ENCODE peak calls at places on chromosomes 7 and 10, in five cellular contexts. One of them, this sample, is unnamed.

GRCh38 chr10:62763155-62763554 is 41.4 kb upstream of the ADO start:
- DNase-seq in mammary epithelial cell: no peak
- DNase-seq in ovary: no peak
- DNase-seq in sigmoid colon: no peak
- DNase-seq in bronchial epithelial cell: no peak
- DNase-seq in this sample: no peak

GRCh38 chr7:156096806-156097538 is 284.7 kb upstream of the SHH start:
- DNase-seq in mammary epithelial cell: no peak
- DNase-seq in ovary: no peak
- DNase-seq in sigmoid colon: no peak
- DNase-seq in bronchial epithelial cell: no peak
- DNase-seq in this sample: peak; percentile 49

GRCh38 chr7:102473271-102473991 is 5.3 kb downstream of the POLR2J start:
- DNase-seq in mammary epithelial cell: no peak
- DNase-seq in ovary: peak; percentile 21
- DNase-seq in sigmoid colon: peak; percentile 62
- DNase-seq in bronchial epithelial cell: no peak
- DNase-seq in this sample: no peak

GRCh38 chr7:69708857-69709256 is 110.6 kb downstream of the AUTS2 start:
- DNase-seq in mammary epithelial cell: no peak
- DNase-seq in ovary: no peak
- DNase-seq in sigmoid colon: no peak
- DNase-seq in bronchial epithelial cell: no peak
- DNase-seq in this sample: no peak

GRCh38 chr7:107180378-107180777 is 11.6 kb downstream of the HBP1 start:
- DNase-seq in mammary epithelial cell: peak; percentile 84
- DNase-seq in ovary: peak; percentile 44
- DNase-seq in sigmoid colon: no peak
- DNase-seq in bronchial epithelial cell: peak; percentile 75
- DNase-seq in this sample: peak; percentile 95

GRCh38 chr7:21912305-21912704 is 33.4 kb downstream of the CDCA7L start:
- DNase-seq in mammary epithelial cell: no peak
- DNase-seq in ovary: no peak
- DNase-seq in sigmoid colon: no peak
- DNase-seq in bronchial epithelial cell: no peak
- DNase-seq in this sample: no peak

GRCh38 chr7:17130281-17131059 is 168.0 kb upstream of the AHR start:
- DNase-seq in mammary epithelial cell: no peak
- DNase-seq in ovary: no peak
- DNase-seq in sigmoid colon: no peak
- DNase-seq in bronchial epithelial cell: peak; percentile 82
- DNase-seq in this sample: no peak

GRCh38 chr10:72272689-72273409 is 875 bp upstream of the DDIT4 start:
- DNase-seq in mammary epithelial cell: peak; percentile 91
- DNase-seq in ovary: peak; percentile 94
- DNase-seq in sigmoid colon: peak; percentile 98
- DNase-seq in bronchial epithelial cell: peak; percentile 73
- DNase-seq in this sample: peak; percentile 83

GRCh38 chr7:127391591-127392181 is 822 bp downstream of the ZNF800 start:
- DNase-seq in mammary epithelial cell: peak; percentile 46
- DNase-seq in ovary: peak; percentile 23
- DNase-seq in sigmoid colon: no peak
- DNase-seq in bronchial epithelial cell: no peak
- DNase-seq in this sample: peak; percentile 57

GRCh38 chr10:2839081-2839725 is 228.1 kb upstream of the PFKP start:
- DNase-seq in mammary epithelial cell: peak; percentile 2
- DNase-seq in ovary: no peak
- DNase-seq in sigmoid colon: no peak
- DNase-seq in bronchial epithelial cell: no peak
- DNase-seq in this sample: peak; percentile 57

GRCh38 chr10:131314148-131314547 is 2.6 kb upstream of the TCERG1L start:
- DNase-seq in mammary epithelial cell: no peak
- DNase-seq in ovary: no peak
- DNase-seq in sigmoid colon: no peak
- DNase-seq in bronchial epithelial cell: no peak
- DNase-seq in this sample: no peak

GRCh38 chr10:100565206-100565985 is 29.7 kb downstream of the HIF1AN start:
- DNase-seq in mammary epithelial cell: no peak
- DNase-seq in ovary: no peak
- DNase-seq in sigmoid colon: no peak
- DNase-seq in bronchial epithelial cell: no peak
- DNase-seq in this sample: no peak

GRCh38 chr7:121545418-121545817 is 149.3 kb upstream of the FAM3C start:
- DNase-seq in mammary epithelial cell: peak; percentile 61
- DNase-seq in ovary: no peak
- DNase-seq in sigmoid colon: no peak
- DNase-seq in bronchial epithelial cell: peak; percentile 53
- DNase-seq in this sample: no peak

GRCh38 chr7:28572321-28573058 is 160.2 kb downstream of the CREB5 start:
- DNase-seq in mammary epithelial cell: no peak
- DNase-seq in ovary: no peak
- DNase-seq in sigmoid colon: no peak
- DNase-seq in bronchial epithelial cell: no peak
- DNase-seq in this sample: no peak

GRCh38 chr7:117669818-117670217 is 190.0 kb downstream of the CFTR start:
- DNase-seq in mammary epithelial cell: no peak
- DNase-seq in ovary: no peak
- DNase-seq in sigmoid colon: no peak
- DNase-seq in bronchial epithelial cell: no peak
- DNase-seq in this sample: no peak
- TF ChIP-seq CTCF in mammary epithelial cell: no peak
- TF ChIP-seq CTCF in ovary: no peak
- TF ChIP-seq CTCF in sigmoid colon: no peak
- TF ChIP-seq CTCF in bronchial epithelial cell: no peak
- TF ChIP-seq CTCF in this sample: no peak

GRCh38 chr10:30002438-30003266 is 56.7 kb downstream of the JCAD start:
- DNase-seq in mammary epithelial cell: peak; percentile 67
- DNase-seq in ovary: peak; percentile 73
- DNase-seq in sigmoid colon: peak; percentile 91
- DNase-seq in bronchial epithelial cell: peak; percentile 69
- DNase-seq in this sample: peak; percentile 80
- TF ChIP-seq CTCF in mammary epithelial cell: peak; percentile 91
- TF ChIP-seq CTCF in ovary: peak; percentile 38
- TF ChIP-seq CTCF in sigmoid colon: peak; percentile 67
- TF ChIP-seq CTCF in bronchial epithelial cell: peak; percentile 99
- TF ChIP-seq CTCF in this sample: peak; percentile 86

GRCh38 chr10:5362873-5363272 is 1.9 kb upstream of the UCN3 start:
- DNase-seq in mammary epithelial cell: no peak
- DNase-seq in ovary: no peak
- DNase-seq in sigmoid colon: no peak
- DNase-seq in bronchial epithelial cell: no peak
- DNase-seq in this sample: no peak
- TF ChIP-seq CTCF in mammary epithelial cell: no peak
- TF ChIP-seq CTCF in ovary: no peak
- TF ChIP-seq CTCF in sigmoid colon: no peak
- TF ChIP-seq CTCF in bronchial epithelial cell: no peak
- TF ChIP-seq CTCF in this sample: no peak

GRCh38 chr7:52592698-52593097 is 442.7 kb upstream of the POM121L12 start:
- DNase-seq in mammary epithelial cell: no peak
- DNase-seq in ovary: no peak
- DNase-seq in sigmoid colon: no peak
- DNase-seq in bronchial epithelial cell: no peak
- DNase-seq in this sample: no peak
- TF ChIP-seq CTCF in mammary epithelial cell: no peak
- TF ChIP-seq CTCF in ovary: no peak
- TF ChIP-seq CTCF in sigmoid colon: no peak
- TF ChIP-seq CTCF in bronchial epithelial cell: no peak
- TF ChIP-seq CTCF in this sample: no peak

GRCh38 chr7:111929258-111929657 is 276.9 kb downstream of the DOCK4 start:
- DNase-seq in mammary epithelial cell: no peak
- DNase-seq in ovary: no peak
- DNase-seq in sigmoid colon: no peak
- DNase-seq in bronchial epithelial cell: no peak
- DNase-seq in this sample: no peak
- TF ChIP-seq CTCF in mammary epithelial cell: no peak
- TF ChIP-seq CTCF in ovary: no peak
- TF ChIP-seq CTCF in sigmoid colon: no peak
- TF ChIP-seq CTCF in bronchial epithelial cell: no peak
- TF ChIP-seq CTCF in this sample: no peak

GRCh38 chr7:43634384-43634783 is 51.5 kb downstream of the STK17A start:
- DNase-seq in mammary epithelial cell: no peak
- DNase-seq in ovary: no peak
- DNase-seq in sigmoid colon: no peak
- DNase-seq in bronchial epithelial cell: no peak
- DNase-seq in this sample: no peak
- TF ChIP-seq CTCF in mammary epithelial cell: no peak
- TF ChIP-seq CTCF in ovary: no peak
- TF ChIP-seq CTCF in sigmoid colon: no peak
- TF ChIP-seq CTCF in bronchial epithelial cell: no peak
- TF ChIP-seq CTCF in this sample: no peak

GRCh38 chr7:9657257-9657656 is 1223.8 kb downstream of the NXPH1 start:
- DNase-seq in mammary epithelial cell: no peak
- DNase-seq in ovary: no peak
- DNase-seq in sigmoid colon: no peak
- DNase-seq in bronchial epithelial cell: no peak
- DNase-seq in this sample: no peak
- TF ChIP-seq CTCF in mammary epithelial cell: no peak
- TF ChIP-seq CTCF in ovary: no peak
- TF ChIP-seq CTCF in sigmoid colon: no peak
- TF ChIP-seq CTCF in bronchial epithelial cell: no peak
- TF ChIP-seq CTCF in this sample: no peak